ENCODE peak calls at places on chromosomes 13 and 19, in five cellular contexts. D is K562, M is GM12878, A is SK-N-SH, K is HepG2. I is an unnamed sample.
A peak's percentile ranks its signal among the peaks of the same experiment; 100 is the strongest.

GRCh38 chr19:45182758-45183157 is 4.2 kb downstream of the BLOC1S3 start:
- DNase-seq in A (no peak), K (no peak), M (no peak), D (no peak), I (no peak)

GRCh38 chr13:73849292-73849691 is 284.9 kb downstream of the KLF12 start:
- DNase-seq in A (no peak), D (no peak), K (peak; percentile 17), M (no peak), I (peak; percentile 1)

GRCh38 chr19:9700229-9700981 is 25.5 kb upstream of the ZNF562 start:
- DNase-seq in M (no peak), D (peak; percentile 37), A (no peak), K (no peak), I (no peak)

GRCh38 chr13:67416047-67416925 is 186.2 kb upstream of the PCDH9 start:
- DNase-seq in M (no peak), D (peak; percentile 35), A (peak; percentile 32), K (peak; percentile 4), I (peak; percentile 38)

GRCh38 chr13:38767506-38768265 is 80.8 kb downstream of the FREM2 start:
- DNase-seq in A (no peak), D (no peak), K (no peak), M (no peak), I (no peak)

GRCh38 chr19:55867101-55867500 is 30.8 kb downstream of the NLRP4 start:
- DNase-seq in A (no peak), M (no peak), D (no peak), K (no peak), I (no peak)

GRCh38 chr19:7494416-7495098 is 5.7 kb upstream of the PEX11G start:
- DNase-seq in K (peak; percentile 80), A (peak; percentile 83), D (peak; percentile 73), M (no peak), I (no peak)

GRCh38 chr19:19817357-19817756 is 4.2 kb downstream of the ZNF506 start:
- DNase-seq in A (no peak), K (no peak), M (no peak), D (no peak), I (no peak)

GRCh38 chr13:113158946-113159345 is 498 bp downstream of the PROZ start:
- DNase-seq in A (no peak), M (no peak), K (no peak), D (no peak), I (no peak)

GRCh38 chr19:45468803-45469131 is 971 bp downstream of the FOSB start:
- DNase-seq in A (no peak), D (no peak), M (no peak), K (no peak), I (peak; percentile 66)

GRCh38 chr19:45975296-45975695 is 1.6 kb upstream of the NOVA2 start:
- DNase-seq in K (no peak), D (no peak), A (no peak), M (no peak), I (no peak)

GRCh38 chr13:109743706-109744453 is 42.5 kb downstream of the IRS2 start:
- DNase-seq in K (no peak), M (no peak), A (peak; percentile 79), D (peak; percentile 19), I (peak; percentile 6)

GRCh38 chr19:20078696-20079095 is 896 bp downstream of the ZNF90 start:
- DNase-seq in D (no peak), K (no peak), M (no peak), A (peak; percentile 36), I (no peak)

GRCh38 chr19:45506246-45506990 is 861 bp upstream of the VASP start:
- DNase-seq in D (peak; percentile 98), A (peak; percentile 94), M (peak; percentile 64), K (peak; percentile 85), I (peak; percentile 97)

GRCh38 chr19:57620673-57621348 is 6.8 kb downstream of the ZNF134 start:
- DNase-seq in A (no peak), K (no peak), D (no peak), M (no peak), I (peak; percentile 67)

GRCh38 chr19:40257096-40257517 is 28.0 kb downstream of the AKT2 start:
- DNase-seq in K (no peak), A (no peak), M (no peak), D (no peak), I (no peak)

GRCh38 chr13:50843256-50844043 is at the start of gene DLEU7:
- DNase-seq in D (no peak), A (peak; percentile 16), K (no peak), M (no peak), I (no peak)

GRCh38 chr13:98175823-98176222 is 1.2 kb downstream of the RNF113B start:
- DNase-seq in K (no peak), M (no peak), D (no peak), A (no peak), I (no peak)

GRCh38 chr13:31174018-31174417 is 12.3 kb upstream of the HSPH1 start:
- DNase-seq in K (peak; percentile 38), M (no peak), D (no peak), A (no peak), I (no peak)

GRCh38 chr13:70206671-70207070 is 98.4 kb upstream of the KLHL1 start:
- DNase-seq in K (peak; percentile 42), A (no peak), D (no peak), M (no peak), I (no peak)

GRCh38 chr13:23615677-23616076 is 45.5 kb downstream of the TNFRSF19 start:
- DNase-seq in K (peak; percentile 96), A (no peak), M (no peak), D (no peak), I (no peak)

GRCh38 chr19:2051771-2052704 is 994 bp upstream of the MKNK2 start:
- DNase-seq in K (no peak), A (no peak), M (peak; percentile 72), D (no peak), I (no peak)
- TF ChIP-seq REST in K (no peak), A (no peak), M (no peak), D (no peak), I (no peak)

GRCh38 chr13:22427041-22427440 is 753.7 kb upstream of the SGCG start:
- DNase-seq in M (no peak), K (no peak), A (no peak), D (no peak), I (no peak)

GRCh38 chr13:22427783-22428182 is 753.0 kb upstream of the SGCG start:
- DNase-seq in A (no peak), D (no peak), K (no peak), M (no peak), I (no peak)

GRCh38 chr13:22422712-22423111 is 751.8 kb downstream of the FGF9 start:
- DNase-seq in M (no peak), A (no peak), K (no peak), D (no peak), I (no peak)

GRCh38 chr13:22423261-22423660 is 752.4 kb downstream of the FGF9 start:
- DNase-seq in D (no peak), K (no peak), M (no peak), A (no peak), I (no peak)

GRCh38 chr13:22422023-22422422 is 751.1 kb downstream of the FGF9 start:
- DNase-seq in K (no peak), M (no peak), D (no peak), A (no peak), I (no peak)
- TF ChIP-seq USF2 in K (no peak), M (no peak), D (no peak), A (no peak), I (no peak)

GRCh38 chr19:35449347-35450043 is 1.4 kb downstream of the FFAR2 start:
- DNase-seq in M (no peak), D (no peak), K (no peak), A (peak; percentile 37), I (no peak)
- TF ChIP-seq REST in M (no peak), D (no peak), K (no peak), A (no peak), I (no peak)

GRCh38 chr19:18670313-18670712 is 13.2 kb upstream of the CRTC1 start:
- DNase-seq in D (no peak), A (peak; percentile 70), K (no peak), M (no peak), I (no peak)
- TF ChIP-seq USF2 in D (no peak), A (no peak), K (no peak), M (no peak), I (no peak)

GRCh38 chr13:40518481-40518882 is 148.0 kb downstream of the FOXO1 start:
- DNase-seq in A (no peak), K (no peak), D (no peak), M (peak; percentile 60), I (no peak)
- TF ChIP-seq REST in A (no peak), K (no peak), D (no peak), M (no peak), I (no peak)

GRCh38 chr13:83216521-83217245 is 665.6 kb downstream of the SLITRK1 start:
- DNase-seq in M (no peak), D (no peak), K (no peak), A (no peak), I (no peak)

GRCh38 chr13:83211301-83211700 is 671.0 kb downstream of the SLITRK1 start:
- DNase-seq in D (no peak), A (no peak), M (no peak), K (no peak), I (no peak)

GRCh38 chr13:83219832-83220231 is 662.4 kb downstream of the SLITRK1 start:
- DNase-seq in D (no peak), A (no peak), M (no peak), K (no peak), I (no peak)

GRCh38 chr13:83214452-83214851 is 667.8 kb downstream of the SLITRK1 start:
- DNase-seq in M (no peak), K (no peak), D (no peak), A (no peak), I (no peak)

DNA sequence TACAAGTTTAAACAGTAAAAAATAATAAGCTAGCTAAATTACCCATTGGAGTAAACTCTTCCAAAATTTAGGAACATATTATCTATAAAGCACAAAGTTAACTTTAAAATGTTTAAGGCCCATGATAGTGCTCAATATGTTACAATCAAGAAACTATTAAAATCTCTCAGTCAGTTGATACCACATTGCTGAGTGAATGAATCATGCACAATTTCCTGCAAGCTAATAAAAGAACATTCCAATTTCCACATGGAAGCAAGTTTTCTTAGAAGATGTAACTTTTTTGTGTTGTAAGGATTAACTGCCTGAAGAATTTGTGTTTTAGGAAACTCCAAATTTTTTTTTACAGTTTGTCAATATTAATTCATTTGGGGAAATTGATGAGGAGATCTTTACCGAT is 666.6 kb downstream of the SLITRK1 start:
- DNase-seq in K (no peak), M (no peak), A (no peak), D (no peak), I (no peak)
- TF ChIP-seq USF2 in K (no peak), M (no peak), A (no peak), D (no peak), I (no peak)

GRCh38 chr13:48304132-48304876 is 753 bp downstream of the RB1 start:
- DNase-seq in A (peak; percentile 50), M (peak; percentile 92), K (peak; percentile 30), D (peak; percentile 47), I (peak; percentile 6)
- TF ChIP-seq REST in A (no peak), M (peak; percentile 15), K (no peak), D (no peak), I (no peak)

I was measured in A549.